ENCODE peak calls at places on chromosomes 4 and X, in ten cellular contexts. V is RPMI7951; H is adrenal gland; S is stimulated activated CD4-positive, alpha-beta T cell treated with anti-CD3 and anti-CD28 coated beads, Interleukin-4, amount 100 ng/mL, for 48 hours; B is KG1; A is A673; X is CD4-positive, alpha-beta T cell; L is ELF-1; I is aorta; W is T-helper 1 cell. J is an unnamed sample.

GRCh38 chrX:19065535-19065934 is 56.7 kb downstream of the ADGRG2 start:
- DNase-seq in H (no peak), A (peak; percentile 76), I (no peak), B (no peak), X (no peak), V (no peak), S (no peak), L (no peak), W (no peak), J (no peak)

GRCh38 chr4:67871867-67872266 is 11.9 kb downstream of the TMPRSS11D start:
- DNase-seq in B (peak; percentile 37), A (peak; percentile 20), W (no peak), I (no peak), L (no peak), S (no peak), X (no peak), H (no peak), V (peak; percentile 50), J (peak; percentile 7)

GRCh38 chr4:39642885-39643550 is 4.4 kb upstream of the SMIM14 start:
- DNase-seq in S (no peak), I (no peak), V (no peak), L (no peak), B (no peak), X (no peak), A (no peak), W (no peak), H (no peak), J (no peak)

GRCh38 chrX:130196453-130196852 is 24.7 kb downstream of the RAB33A start:
- DNase-seq in V (no peak), S (no peak), W (no peak), X (no peak), L (no peak), B (no peak), H (no peak), I (no peak), A (no peak), J (no peak)

GRCh38 chrX:252421-253291 is 28.5 kb upstream of the PLCXD1 start:
- DNase-seq in H (no peak), S (no peak), L (no peak), I (no peak), B (no peak), W (no peak), V (no peak), X (no peak), A (no peak), J (no peak)

GRCh38 chrX:118495958-118496762 is 545 bp downstream of the DOCK11 start:
- DNase-seq in L (peak; percentile 72), W (peak; percentile 68), A (peak; percentile 10), H (peak; percentile 23), I (peak; percentile 77), S (peak; percentile 44), V (peak; percentile 50), B (peak; percentile 23), X (peak; percentile 76), J (no peak)

GRCh38 chrX:101191217-101191750 is 28.3 kb upstream of the DRP2 start:
- DNase-seq in I (peak; percentile 54), V (no peak), H (peak; percentile 11), B (no peak), A (no peak), W (no peak), L (peak; percentile 91), X (no peak), S (no peak), J (no peak)

GRCh38 chr4:186946682-186947294 is 223.1 kb upstream of the FAT1 start:
- DNase-seq in L (peak; percentile 78), I (no peak), B (no peak), A (peak; percentile 61), H (no peak), S (no peak), W (no peak), V (peak; percentile 43), X (no peak), J (no peak)

GRCh38 chrX:148567229-148567628 is 66.8 kb downstream of the AFF2 start:
- DNase-seq in L (peak; percentile 47), X (no peak), B (no peak), A (no peak), S (no peak), I (no peak), W (no peak), V (peak; percentile 77), H (no peak), J (no peak)

GRCh38 chrX:92247076-92247475 is 467.9 kb downstream of the PCDH11X start:
- DNase-seq in H (no peak), S (no peak), V (no peak), I (no peak), X (no peak), B (no peak), W (no peak), L (no peak), A (no peak), J (no peak)

GRCh38 chrX:40272786-40273185 is 175.0 kb upstream of the BCOR start:
- DNase-seq in W (no peak), I (no peak), L (no peak), H (no peak), X (no peak), B (no peak), V (no peak), A (no peak), S (no peak), J (no peak)

GRCh38 chrX:635428-636192 is 5.0 kb downstream of the SHOX start:
- DNase-seq in W (no peak), V (no peak), L (no peak), H (no peak), B (no peak), I (no peak), A (no peak), X (no peak), S (no peak), J (no peak)

GRCh38 chr4:153771058-153771457 is 11.2 kb upstream of the RNF175 start:
- DNase-seq in X (no peak), V (no peak), S (no peak), I (no peak), B (no peak), L (no peak), W (no peak), H (no peak), A (no peak), J (no peak)

GRCh38 chr4:140003851-140004579 is 150.0 kb downstream of the MAML3 start:
- DNase-seq in W (no peak), I (no peak), S (no peak), A (no peak), B (no peak), H (no peak), L (no peak), V (no peak), X (no peak), J (no peak)

GRCh38 chr4:119032921-119033685 is 102.5 kb upstream of the MYOZ2 start:
- DNase-seq in V (no peak), L (no peak), W (no peak), X (no peak), H (no peak), A (no peak), I (no peak), S (no peak), B (no peak), J (no peak)

GRCh38 chr4:78784255-78784654 is 8.1 kb downstream of the BMP2K start:
- DNase-seq in B (no peak), S (no peak), I (no peak), W (no peak), L (no peak), X (no peak), A (no peak), H (no peak), V (peak; percentile 79), J (no peak)

GRCh38 chr4:173490817-173491518 is 39.1 kb downstream of the HAND2 start:
- DNase-seq in X (no peak), V (peak; percentile 81), W (no peak), B (no peak), H (no peak), A (no peak), S (no peak), I (no peak), L (no peak), J (no peak)

GRCh38 chrX:15382809-15383208 is 1.4 kb downstream of the VEGFD start:
- DNase-seq in B (no peak), H (no peak), A (no peak), X (no peak), V (no peak), W (no peak), L (peak; percentile 3), S (no peak), I (no peak), J (no peak)